ENCODE peak calls at places on chromosomes 16 and 17, in four cellular contexts. E is DMS153, H is stomach, F is ureter. V is an unnamed sample.

GRCh38 chr17:55726440-55726839 is 3.8 kb upstream of the TMEM100 start:
- DNase-seq in E (peak; percentile 75), H (peak; percentile 30), F (peak; percentile 70), V (peak; percentile 60)

GRCh38 chr16:72844225-72844920 is 203.6 kb downstream of the ZFHX3 start:
- DNase-seq in E (no peak), H (no peak), F (no peak), V (no peak)

GRCh38 chr17:8556074-8556473 is 74.5 kb downstream of the MYH10 start:
- DNase-seq in E (no peak), H (no peak), F (no peak), V (no peak)

GRCh38 chr17:75069783-75070182 is 18.0 kb upstream of the SLC16A5 start:
- DNase-seq in E (peak; percentile 11), H (peak; percentile 43), F (no peak), V (no peak)

GRCh38 chr17:74574489-74575142 is 7.3 kb upstream of the CD300H start:
- DNase-seq in E (no peak), H (no peak), F (no peak), V (no peak)

GRCh38 chr17:78986048-78986648 is 6.4 kb upstream of the LGALS3BP start:
- DNase-seq in E (peak; percentile 40), H (peak; percentile 68), F (no peak), V (no peak)

GRCh38 chr16:86044881-86045600 is 146.1 kb downstream of the IRF8 start:
- DNase-seq in E (peak; percentile 74), H (peak; percentile 67), F (no peak), V (no peak)

GRCh38 chr16:84985079-84986065 is 26.0 kb downstream of the ZDHHC7 start:
- DNase-seq in E (no peak), H (no peak), F (no peak), V (no peak)

GRCh38 chr17:77326636-77327035 is 185.9 kb downstream of the SEC14L1 start:
- DNase-seq in E (no peak), H (peak; percentile 10), F (peak; percentile 31), V (peak; percentile 25)

GRCh38 chr17:50533720-50534148 is 1.2 kb downstream of the EPN3 start:
- DNase-seq in E (peak; percentile 26), H (peak; percentile 97), F (peak; percentile 75), V (no peak)

GRCh38 chr16:76854234-76854633 is 336.8 kb upstream of the MON1B start:
- DNase-seq in E (no peak), H (no peak), F (no peak), V (no peak)

GRCh38 chr16:27398894-27399853 is 2.8 kb upstream of the IL21R start:
- DNase-seq in E (no peak), H (no peak), F (no peak), V (no peak)

GRCh38 chr17:17354560-17355357 is 51.6 kb downstream of the NT5M start:
- DNase-seq in E (no peak), H (peak; percentile 77), F (peak; percentile 73), V (peak; percentile 75)

GRCh38 chr17:81831957-81832607 is 1.0 kb downstream of the MCRIP1 start:
- DNase-seq in E (no peak), H (no peak), F (no peak), V (no peak)

GRCh38 chr16:86628614-86629013 is 50.3 kb downstream of the FOXL1 start:
- DNase-seq in E (no peak), H (no peak), F (no peak), V (no peak)

GRCh38 chr17:34755981-34756669 is 176.7 kb downstream of the TMEM132E start:
- DNase-seq in E (no peak), H (no peak), F (no peak), V (no peak)

GRCh38 chr17:82737981-82738877 is 2.8 kb downstream of the FN3K start:
- DNase-seq in E (no peak), H (peak; percentile 64), F (no peak), V (peak; percentile 64)